ENCODE peak calls at places on chromosome 14, in five cellular contexts. E is IMR-90, C is stomach, Z is psoas muscle, L is body of pancreas. B is an unnamed sample. For H3K4me1, the result is how much of the 10 kb centered on the place peaks cover.

GRCh38 chr14:63624203-63624602 is 17.5 kb downstream of the WDR89 start:
- DNase-seq in C (no peak), Z (no peak), L (no peak), E (no peak), B (no peak)

GRCh38 chr14:22991852-22992251 is 9.5 kb upstream of the AJUBA start:
- DNase-seq in Z (no peak), E (no peak), L (no peak), C (no peak), B (no peak)

GRCh38 chr14:91119556-91120311 is 5.9 kb downstream of the DGLUCY start:
- DNase-seq in Z (peak), C (peak), E (peak), L (no peak), B (peak)

GRCh38 chr14:67241416-67242362 is at the start of gene PALS1:
- DNase-seq in Z (no peak), L (peak), C (no peak), E (peak), B (peak)

GRCh38 chr14:90784621-90785270 is 31.5 kb downstream of the TTC7B start:
- DNase-seq in E (no peak), C (no peak), L (no peak), Z (no peak), B (no peak)

GRCh38 chr14:89537911-89538310 is 120.9 kb upstream of the FOXN3 start:
- DNase-seq in C (no peak), Z (no peak), L (no peak), E (no peak), B (no peak)

GRCh38 chr14:51610766-51611165 is 40.9 kb upstream of the FRMD6 start:
- DNase-seq in L (no peak), Z (no peak), E (no peak), C (no peak), B (no peak)

GRCh38 chr14:71286126-71286525 is 378.9 kb downstream of the PCNX1 start:
- DNase-seq in Z (no peak), L (no peak), C (no peak), E (no peak), B (no peak)

GRCh38 chr14:89067293-89067972 is 243.0 kb downstream of the TTC8 start:
- DNase-seq in C (no peak), L (no peak), Z (no peak), E (no peak), B (no peak)

DNA sequence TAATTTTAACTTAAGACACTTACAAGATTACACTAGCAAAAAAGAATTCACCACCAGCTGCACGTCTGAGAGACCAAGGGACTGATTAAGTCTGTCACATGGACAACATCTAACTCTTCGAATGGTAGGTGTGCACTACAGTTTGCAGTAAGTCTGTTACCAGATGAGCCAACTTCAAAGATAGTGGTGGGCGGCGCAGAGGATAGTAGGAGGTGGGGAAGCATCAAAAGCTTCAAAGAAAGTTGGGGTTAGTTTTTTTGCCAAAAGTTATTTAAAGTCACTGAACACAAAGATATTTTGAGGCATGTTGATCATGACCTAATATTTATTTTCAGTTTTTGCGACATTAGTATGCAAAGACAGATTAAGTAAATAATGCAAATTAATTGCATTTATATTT is 327.9 kb downstream of the BMP4 start:
- DNase-seq in E (no peak), L (no peak), Z (no peak), C (no peak), B (no peak)
- H3K4me1 ChIP-seq in E (under half), L (under half), Z (under half), C (under half), B (under half)

DNA sequence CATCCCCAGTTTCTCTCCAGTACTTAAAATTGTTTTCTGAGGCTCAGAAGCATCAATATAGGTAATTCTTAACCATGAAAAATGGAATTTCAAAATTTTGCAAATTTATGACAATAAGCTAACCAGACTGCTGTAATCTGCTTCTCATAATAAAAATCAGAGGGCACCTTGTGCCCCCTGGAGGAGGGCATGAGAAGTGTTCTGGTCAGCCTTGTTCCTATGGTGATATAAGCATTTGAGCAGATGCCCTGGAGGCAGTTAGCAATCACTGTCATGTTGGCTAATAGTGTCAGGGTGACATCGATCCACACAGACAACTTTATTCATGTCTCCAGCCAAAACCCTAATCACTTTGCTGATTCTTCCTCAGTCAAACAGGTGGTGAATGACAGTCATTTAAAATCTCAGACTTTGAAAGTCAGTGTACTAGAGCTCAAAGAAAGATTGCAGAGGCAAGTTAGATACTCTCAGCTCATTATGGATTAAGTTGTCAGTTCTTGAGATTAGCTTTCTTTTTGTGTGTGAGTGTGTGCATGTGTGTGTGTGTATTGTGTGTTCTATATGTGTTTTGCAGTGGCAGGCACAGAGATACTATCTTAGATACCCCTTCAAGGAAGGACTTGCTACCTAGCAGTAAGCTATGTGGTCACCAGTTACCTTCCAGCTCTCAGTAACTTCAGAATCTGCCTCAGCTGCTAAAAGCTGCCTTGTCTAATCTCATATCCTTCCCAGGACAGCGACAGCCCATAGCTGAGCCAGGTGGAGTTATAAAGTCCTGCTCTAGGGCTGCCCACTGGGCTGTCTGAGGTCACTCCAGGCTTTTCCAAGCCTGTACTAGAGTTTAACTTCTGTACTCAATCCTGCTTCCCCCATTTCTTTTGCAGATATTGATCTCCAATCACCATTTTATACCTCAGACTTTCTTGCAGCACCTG is 942.8 kb downstream of the GALC start:
- DNase-seq in Z (no peak), E (peak), C (no peak), L (peak), B (peak)
- TF ChIP-seq CTCF in Z (no peak), E (peak), C (no peak), L (peak), B (peak)

GRCh38 chr14:54654600-54654999 is 87.7 kb downstream of the SAMD4A start:
- DNase-seq in C (no peak), L (no peak), Z (no peak), E (no peak), B (no peak)

GRCh38 chr14:54653764-54654469 is 87.0 kb downstream of the SAMD4A start:
- DNase-seq in C (no peak), Z (peak), E (peak), L (peak), B (no peak)

GRCh38 chr14:54652188-54652889 is 85.4 kb downstream of the SAMD4A start:
- DNase-seq in Z (peak), C (peak), E (peak), L (peak), B (peak)

GRCh38 chr14:54651649-54652048 is 84.7 kb downstream of the SAMD4A start:
- DNase-seq in Z (no peak), E (no peak), C (no peak), L (no peak), B (no peak)

GRCh38 chr14:54652890-54653201 is 85.9 kb downstream of the SAMD4A start:
- DNase-seq in L (no peak), E (no peak), C (no peak), Z (no peak), B (no peak)
- H3K4me1 ChIP-seq in L (under half), E (under half), C (half or more), Z (half or more), B (under half)

GRCh38 chr14:61428261-61428660 is 106.9 kb downstream of the PRKCH start:
- DNase-seq in E (no peak), Z (no peak), L (no peak), C (no peak), B (no peak)
- TF ChIP-seq CTCF in E (no peak), Z (no peak), L (no peak), C (no peak), B (no peak)

DNA sequence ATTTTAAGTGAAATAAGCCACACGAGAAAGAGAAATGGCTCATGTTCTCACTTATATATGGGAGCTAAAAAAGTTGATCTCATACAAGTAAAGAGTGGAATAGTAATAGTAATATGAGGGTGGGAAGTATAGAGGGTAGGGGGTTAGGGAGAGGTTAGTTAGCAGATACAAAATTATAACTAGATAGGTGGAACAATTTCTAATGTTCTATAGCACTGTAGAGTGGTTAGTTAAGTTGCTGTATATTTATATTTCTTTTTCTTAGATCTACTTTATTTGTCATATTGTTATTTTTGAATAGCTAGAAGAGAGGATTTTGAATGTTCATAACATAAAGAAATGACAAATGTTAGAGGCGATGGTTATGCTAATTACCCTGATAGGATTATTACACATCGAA is 74.1 kb downstream of the MIA2 start:
- DNase-seq in E (no peak), Z (no peak), L (no peak), C (no peak), B (no peak)
- H3K4me1 ChIP-seq in E (under half), Z (under half), L (under half), C (under half), B (under half)

DNA sequence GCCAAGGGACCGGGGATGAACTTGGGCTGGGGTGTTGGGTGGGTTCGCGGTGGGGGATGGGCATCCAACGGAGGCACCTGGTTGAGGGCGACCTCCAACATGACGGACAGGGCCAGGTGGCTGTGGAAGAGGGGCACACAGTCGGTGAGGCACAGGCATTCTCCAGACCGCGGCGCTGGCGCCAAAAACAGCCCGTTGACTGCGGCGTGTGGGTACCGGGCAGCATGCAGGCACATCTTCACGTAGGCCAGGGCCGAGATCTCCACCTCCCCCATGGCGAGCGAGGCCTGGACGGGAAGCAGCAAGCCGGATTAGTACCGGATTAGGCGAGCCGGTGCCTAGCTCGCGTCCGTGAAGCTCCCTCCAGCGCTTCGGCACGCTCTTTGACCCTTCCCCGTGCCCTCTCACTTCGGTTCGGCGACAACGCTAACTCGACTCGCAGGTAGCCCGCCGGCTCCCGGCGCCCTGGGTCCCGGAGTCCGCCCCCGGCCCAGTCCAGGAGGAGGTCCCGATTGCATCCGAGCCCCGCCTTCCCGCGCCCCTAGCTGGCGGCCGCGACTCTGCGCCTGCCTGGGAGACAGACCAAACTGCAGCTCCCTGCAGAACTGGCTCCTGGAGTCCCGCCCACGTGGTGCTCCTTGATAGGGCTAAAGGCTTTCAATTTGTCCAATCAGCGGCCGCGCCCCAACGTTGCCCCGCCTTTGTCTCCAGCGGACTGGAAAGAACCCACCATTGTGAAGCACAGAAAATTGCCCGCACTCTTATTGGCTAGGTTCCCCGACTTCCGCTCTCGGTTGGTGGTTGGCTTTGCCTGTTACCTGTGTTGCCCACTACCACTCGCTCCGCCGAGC is at the start of gene EMC9:
- DNase-seq in Z (peak), L (peak), C (peak), E (peak), B (peak)
- TF ChIP-seq CTCF in Z (peak), L (peak), C (no peak), E (peak), B (peak)

GRCh38 chr14:93977790-93978581 is 1.6 kb upstream of the ASB2 start:
- DNase-seq in Z (peak), C (no peak), L (no peak), E (no peak), B (no peak)

GRCh38 chr14:93976477-93977057 is at the start of gene ASB2:
- DNase-seq in Z (peak), E (peak), C (no peak), L (no peak), B (no peak)

GRCh38 chr14:93980464-93981201 is 4.3 kb upstream of the ASB2 start:
- DNase-seq in L (no peak), E (peak), C (no peak), Z (peak), B (no peak)

GRCh38 chr14:93977171-93977570 is 801 bp upstream of the ASB2 start:
- DNase-seq in Z (peak), E (no peak), L (no peak), C (no peak), B (no peak)

DNA sequence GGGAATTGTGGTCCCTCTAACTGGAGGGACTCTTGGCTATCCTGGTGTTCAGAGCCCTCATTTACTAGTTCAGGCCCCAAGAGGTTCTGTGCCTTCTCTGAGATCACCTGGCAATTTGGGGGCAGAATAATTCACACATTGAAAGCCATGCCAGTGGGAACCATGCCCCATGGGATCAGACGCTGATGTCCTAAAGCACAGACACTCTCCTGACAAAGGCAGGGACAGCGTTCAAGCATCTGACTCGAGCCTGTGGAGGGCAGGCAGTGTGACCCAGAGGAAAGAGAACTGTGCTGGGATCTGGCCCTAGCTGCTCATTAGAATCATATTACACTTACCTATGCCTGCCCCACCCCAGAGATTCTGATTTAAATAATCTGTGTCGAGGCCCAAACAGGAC is 2.4 kb upstream of the ASB2 start:
- DNase-seq in E (no peak), C (no peak), L (no peak), Z (peak), B (no peak)
- H3K4me1 ChIP-seq in E (under half), C (under half), L (under half), Z (under half), B (under half)

DNA sequence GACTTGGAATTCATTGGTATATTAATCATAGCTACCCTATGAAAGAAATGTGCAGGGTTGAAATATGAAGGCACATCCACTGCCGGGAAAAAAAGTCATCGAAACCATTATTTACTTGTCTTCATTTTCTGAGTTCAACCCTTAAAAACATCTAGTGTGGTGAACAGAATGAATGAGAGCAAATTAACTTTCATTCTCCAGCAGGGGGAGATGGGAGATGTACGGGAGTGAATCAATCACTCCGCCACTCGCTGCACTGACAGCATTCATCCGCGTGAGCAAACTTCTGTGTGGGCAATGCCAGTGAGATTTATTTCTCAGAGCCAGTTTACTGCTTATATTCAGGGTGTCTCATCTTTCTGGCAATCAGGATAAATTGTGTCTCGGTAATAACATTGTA is 463.5 kb upstream of the MIS18BP1 start:
- DNase-seq in Z (no peak), C (no peak), L (no peak), E (no peak), B (peak)
- TF ChIP-seq CTCF in Z (peak), C (no peak), L (no peak), E (no peak), B (peak)

GRCh38 chr14:95289323-95290010 is 30.2 kb downstream of the CLMN start:
- DNase-seq in Z (no peak), L (no peak), E (no peak), C (no peak), B (no peak)

GRCh38 chr14:95285566-95285965 is 34.1 kb downstream of the CLMN start:
- DNase-seq in L (no peak), E (no peak), C (no peak), Z (no peak), B (no peak)

GRCh38 chr14:95288672-95289322 is 30.9 kb downstream of the CLMN start:
- DNase-seq in E (no peak), C (no peak), L (no peak), Z (no peak), B (no peak)

GRCh38 chr14:95286649-95287048 is 33.1 kb downstream of the CLMN start:
- DNase-seq in L (no peak), E (no peak), Z (no peak), C (no peak), B (no peak)

DNA sequence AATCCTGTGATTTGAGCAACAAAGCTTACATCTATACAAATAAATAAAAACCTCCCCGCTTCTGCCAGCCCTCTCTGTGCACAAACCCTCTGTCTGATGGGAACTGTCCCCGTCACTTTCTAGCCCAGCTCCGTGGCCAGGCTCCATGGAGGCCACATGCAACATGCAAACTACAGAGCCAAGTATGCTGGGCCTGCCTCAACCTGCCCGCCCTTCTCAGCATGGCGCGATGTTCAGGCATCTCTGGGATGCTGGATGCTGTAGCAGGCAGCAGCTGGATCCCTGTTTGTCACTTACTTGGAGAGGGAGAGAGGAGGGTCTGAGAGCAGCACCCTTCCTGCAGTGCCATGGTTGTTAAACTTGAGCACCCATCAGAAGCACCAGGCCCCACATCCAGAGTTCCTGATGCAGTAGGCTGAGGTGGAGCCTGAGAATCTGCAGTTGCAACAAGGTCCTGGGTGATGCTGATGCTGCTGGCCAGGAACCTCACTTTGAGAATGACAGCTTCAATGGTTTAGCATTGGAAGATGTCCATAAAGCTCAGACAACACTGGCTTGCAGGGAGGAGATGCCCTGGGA is 32.4 kb downstream of the CLMN start:
- DNase-seq in Z (no peak), L (no peak), E (no peak), C (no peak), B (no peak)
- H3K4me1 ChIP-seq in Z (under half), L (under half), E (under half), C (under half), B (under half)